ENCODE peak calls at places on chromosome 5, in seven cellular contexts. One of them, this sample, is unnamed.

GRCh38 chr5:132011561-132012384 is at the start of gene ACSL6:
- DNase-seq in HCT116: no peak
- DNase-seq in SK-N-SH: peak; percentile 89
- DNase-seq in HepG2: no peak
- DNase-seq in K562: peak; percentile 83
- DNase-seq in NT2/D1: no peak
- DNase-seq in H1: no peak
- DNase-seq in this sample: no peak

GRCh38 chr5:131459216-131459615 is 175.8 kb downstream of the RAPGEF6 start:
- DNase-seq in SK-N-SH: no peak
- DNase-seq in HCT116: no peak
- DNase-seq in HepG2: no peak
- DNase-seq in H1: no peak
- DNase-seq in K562: no peak
- DNase-seq in NT2/D1: no peak
- DNase-seq in this sample: no peak

GRCh38 chr5:76082790-76083554 is at the start of gene SV2C:
- DNase-seq in SK-N-SH: peak; percentile 89
- DNase-seq in HepG2: no peak
- DNase-seq in HCT116: no peak
- DNase-seq in K562: no peak
- DNase-seq in NT2/D1: no peak
- DNase-seq in H1: no peak
- DNase-seq in this sample: no peak

GRCh38 chr5:168366124-168366523 is 74.7 kb downstream of the WWC1 start:
- DNase-seq in H1: no peak
- DNase-seq in HCT116: no peak
- DNase-seq in HepG2: no peak
- DNase-seq in NT2/D1: no peak
- DNase-seq in SK-N-SH: no peak
- DNase-seq in K562: no peak
- DNase-seq in this sample: no peak

GRCh38 chr5:54669285-54669684 is 151.7 kb downstream of the SNX18 start:
- DNase-seq in HCT116: no peak
- DNase-seq in K562: no peak
- DNase-seq in NT2/D1: no peak
- DNase-seq in SK-N-SH: no peak
- DNase-seq in HepG2: no peak
- DNase-seq in H1: no peak
- DNase-seq in this sample: no peak

GRCh38 chr5:142977363-142978051 is 207.3 kb downstream of the ARHGAP26 start:
- DNase-seq in H1: no peak
- DNase-seq in NT2/D1: no peak
- DNase-seq in SK-N-SH: no peak
- DNase-seq in HepG2: no peak
- DNase-seq in HCT116: no peak
- DNase-seq in K562: no peak
- DNase-seq in this sample: peak; percentile 58

GRCh38 chr5:150605546-150605945 is 34.9 kb upstream of the SYNPO start:
- DNase-seq in HCT116: no peak
- DNase-seq in H1: no peak
- DNase-seq in HepG2: peak; percentile 33
- DNase-seq in K562: no peak
- DNase-seq in NT2/D1: no peak
- DNase-seq in SK-N-SH: no peak
- DNase-seq in this sample: no peak

GRCh38 chr5:75156585-75156984 is 80.1 kb downstream of the ANKRD31 start:
- DNase-seq in HepG2: peak; percentile 15
- DNase-seq in SK-N-SH: no peak
- DNase-seq in H1: no peak
- DNase-seq in NT2/D1: no peak
- DNase-seq in K562: no peak
- DNase-seq in HCT116: no peak
- DNase-seq in this sample: no peak

GRCh38 chr5:179416114-179416730 is 71.0 kb upstream of the ADAMTS2 start:
- DNase-seq in H1: no peak
- DNase-seq in HCT116: no peak
- DNase-seq in NT2/D1: no peak
- DNase-seq in HepG2: no peak
- DNase-seq in SK-N-SH: peak; percentile 10
- DNase-seq in K562: no peak
- DNase-seq in this sample: no peak

GRCh38 chr5:142428036-142428772 is 103.4 kb upstream of the SPRY4 start:
- DNase-seq in K562: no peak
- DNase-seq in H1: no peak
- DNase-seq in SK-N-SH: no peak
- DNase-seq in HCT116: no peak
- DNase-seq in HepG2: no peak
- DNase-seq in NT2/D1: no peak
- DNase-seq in this sample: no peak

GRCh38 chr5:40735609-40736008 is 20.2 kb downstream of the TTC33 start:
- DNase-seq in HCT116: no peak
- DNase-seq in H1: no peak
- DNase-seq in HepG2: no peak
- DNase-seq in K562: no peak
- DNase-seq in SK-N-SH: no peak
- DNase-seq in NT2/D1: no peak
- DNase-seq in this sample: no peak

GRCh38 chr5:23367863-23368262 is 139.5 kb upstream of the PRDM9 start:
- DNase-seq in HepG2: no peak
- DNase-seq in SK-N-SH: no peak
- DNase-seq in HCT116: no peak
- DNase-seq in K562: no peak
- DNase-seq in H1: no peak
- DNase-seq in NT2/D1: no peak
- DNase-seq in this sample: no peak

GRCh38 chr5:1011226-1011631 is 2.6 kb downstream of the NKD2 start:
- DNase-seq in H1: no peak
- DNase-seq in SK-N-SH: peak; percentile 78
- DNase-seq in K562: peak; percentile 87
- DNase-seq in NT2/D1: no peak
- DNase-seq in HCT116: no peak
- DNase-seq in HepG2: peak; percentile 38
- DNase-seq in this sample: no peak

GRCh38 chr5:132750471-132751230 is 3.4 kb downstream of the CCNI2 start:
- DNase-seq in H1: no peak
- DNase-seq in SK-N-SH: peak; percentile 10
- DNase-seq in K562: no peak
- DNase-seq in NT2/D1: no peak
- DNase-seq in HCT116: no peak
- DNase-seq in HepG2: no peak
- DNase-seq in this sample: peak; percentile 55

GRCh38 chr5:59731829-59732228 is 161.7 kb downstream of the PDE4D start:
- DNase-seq in HCT116: no peak
- DNase-seq in K562: no peak
- DNase-seq in SK-N-SH: no peak
- DNase-seq in H1: no peak
- DNase-seq in NT2/D1: no peak
- DNase-seq in HepG2: no peak
- DNase-seq in this sample: no peak

GRCh38 chr5:59729820-59730219 is 163.7 kb downstream of the PDE4D start:
- DNase-seq in NT2/D1: no peak
- DNase-seq in H1: no peak
- DNase-seq in K562: no peak
- DNase-seq in HCT116: no peak
- DNase-seq in SK-N-SH: no peak
- DNase-seq in HepG2: no peak
- DNase-seq in this sample: no peak

GRCh38 chr5:59732301-59732700 is 161.2 kb downstream of the PDE4D start:
- DNase-seq in HCT116: no peak
- DNase-seq in SK-N-SH: no peak
- DNase-seq in HepG2: no peak
- DNase-seq in K562: no peak
- DNase-seq in H1: no peak
- DNase-seq in NT2/D1: no peak
- DNase-seq in this sample: no peak

GRCh38 chr5:59729357-59729756 is 164.2 kb downstream of the PDE4D start:
- DNase-seq in HCT116: no peak
- DNase-seq in NT2/D1: no peak
- DNase-seq in SK-N-SH: no peak
- DNase-seq in H1: no peak
- DNase-seq in HepG2: no peak
- DNase-seq in K562: no peak
- DNase-seq in this sample: no peak

DNA sequence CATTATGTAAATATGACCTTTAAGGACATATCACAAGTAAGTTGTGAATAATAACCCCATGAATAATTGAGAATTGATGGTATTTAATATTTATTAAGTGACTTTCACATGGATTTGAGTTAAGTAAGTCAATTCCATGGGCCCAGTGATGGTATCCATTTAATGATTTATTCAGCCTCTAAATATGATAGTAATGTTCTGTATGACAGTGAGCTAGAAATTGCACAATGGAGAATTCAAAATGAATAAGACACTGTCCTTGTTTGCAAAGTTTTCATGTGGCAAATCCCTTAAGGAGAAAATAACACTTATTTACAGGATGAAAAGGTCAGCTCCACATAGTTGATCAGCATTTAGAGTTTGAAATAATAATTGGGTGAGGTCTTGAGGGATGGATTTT is 160.7 kb downstream of the PDE4D start:
- DNase-seq in K562: no peak
- DNase-seq in HepG2: no peak
- DNase-seq in HCT116: no peak
- DNase-seq in SK-N-SH: no peak
- DNase-seq in NT2/D1: no peak
- DNase-seq in H1: no peak
- DNase-seq in this sample: no peak
- TF ChIP-seq YY1 in K562: no peak
- TF ChIP-seq YY1 in HepG2: no peak
- TF ChIP-seq YY1 in HCT116: no peak
- TF ChIP-seq YY1 in SK-N-SH: no peak
- TF ChIP-seq YY1 in NT2/D1: no peak
- TF ChIP-seq YY1 in H1: no peak
- TF ChIP-seq YY1 in this sample: no peak

DNA sequence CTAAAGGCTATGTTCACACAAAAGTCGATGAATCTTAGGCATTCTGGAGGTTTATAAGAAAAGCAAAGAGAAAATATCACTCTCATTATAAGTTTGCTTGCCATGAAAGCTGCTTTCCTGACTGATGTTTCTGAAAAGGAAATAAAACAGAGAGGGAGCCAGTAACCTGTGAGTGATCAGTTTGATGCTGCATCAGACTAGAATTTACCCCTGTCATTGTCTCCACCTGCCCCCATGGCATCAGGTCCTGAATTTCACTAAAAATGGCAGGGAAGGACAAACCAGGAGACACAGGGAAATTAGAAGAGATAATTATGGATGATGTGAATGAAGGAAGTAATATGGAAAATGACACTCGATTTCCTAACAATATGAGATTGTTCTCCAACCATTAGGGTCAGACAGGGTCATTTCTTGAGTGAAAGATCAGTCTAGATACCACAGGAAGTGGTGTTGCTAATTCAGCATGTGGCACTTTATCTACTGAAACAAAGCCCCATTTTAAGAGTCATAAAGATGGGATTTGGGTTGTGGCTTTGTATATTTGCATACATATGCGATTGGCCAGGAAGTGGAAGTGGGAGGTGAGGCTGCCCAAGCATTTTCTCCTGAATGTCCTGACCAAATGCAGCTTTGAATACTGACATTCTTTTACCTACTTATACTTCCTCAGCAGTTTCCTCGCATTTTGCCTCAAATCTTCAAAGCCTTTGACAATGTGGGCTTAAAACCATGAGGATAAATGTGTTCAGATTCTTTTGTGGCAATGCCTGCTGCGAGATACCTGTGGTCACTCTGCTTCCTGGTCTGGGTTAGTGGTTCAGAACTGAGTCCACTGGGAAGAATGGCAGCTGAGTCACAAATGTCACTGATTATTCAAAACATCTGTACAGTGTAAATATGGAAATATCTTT is 29.7 kb downstream of the MEGF10 start:
- DNase-seq in NT2/D1: no peak
- DNase-seq in K562: no peak
- DNase-seq in HCT116: no peak
- DNase-seq in H1: no peak
- DNase-seq in SK-N-SH: no peak
- DNase-seq in HepG2: no peak
- DNase-seq in this sample: peak; percentile 58
- TF ChIP-seq YY1 in NT2/D1: no peak
- TF ChIP-seq YY1 in K562: no peak
- TF ChIP-seq YY1 in HCT116: no peak
- TF ChIP-seq YY1 in H1: no peak
- TF ChIP-seq YY1 in SK-N-SH: no peak
- TF ChIP-seq YY1 in HepG2: no peak
- TF ChIP-seq YY1 in this sample: no peak

DNA sequence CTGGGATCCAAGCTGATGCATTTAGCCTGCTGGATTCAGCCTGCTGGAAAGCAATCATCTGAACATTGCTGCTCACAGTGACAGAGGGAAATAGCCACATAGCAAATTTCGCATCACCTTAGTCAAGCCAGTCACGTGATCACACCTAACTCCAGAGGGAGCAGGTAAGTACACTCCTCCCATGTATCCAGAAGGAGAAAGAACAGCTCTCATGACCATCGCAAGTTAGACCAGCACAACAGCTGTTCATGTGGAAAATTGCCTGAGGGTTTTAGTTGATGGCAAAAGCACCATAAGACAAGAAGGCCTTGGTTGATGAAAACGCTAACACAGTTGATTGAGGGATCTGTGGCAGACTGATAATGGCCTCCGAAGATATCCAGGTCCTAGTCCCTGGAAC is 34.2 kb upstream of the MYO10 start:
- DNase-seq in HCT116: no peak
- DNase-seq in SK-N-SH: no peak
- DNase-seq in HepG2: no peak
- DNase-seq in K562: no peak
- DNase-seq in NT2/D1: no peak
- DNase-seq in H1: no peak
- DNase-seq in this sample: no peak
- TF ChIP-seq YY1 in HCT116: no peak
- TF ChIP-seq YY1 in SK-N-SH: no peak
- TF ChIP-seq YY1 in HepG2: no peak
- TF ChIP-seq YY1 in K562: no peak
- TF ChIP-seq YY1 in NT2/D1: no peak
- TF ChIP-seq YY1 in H1: no peak
- TF ChIP-seq YY1 in this sample: no peak

DNA sequence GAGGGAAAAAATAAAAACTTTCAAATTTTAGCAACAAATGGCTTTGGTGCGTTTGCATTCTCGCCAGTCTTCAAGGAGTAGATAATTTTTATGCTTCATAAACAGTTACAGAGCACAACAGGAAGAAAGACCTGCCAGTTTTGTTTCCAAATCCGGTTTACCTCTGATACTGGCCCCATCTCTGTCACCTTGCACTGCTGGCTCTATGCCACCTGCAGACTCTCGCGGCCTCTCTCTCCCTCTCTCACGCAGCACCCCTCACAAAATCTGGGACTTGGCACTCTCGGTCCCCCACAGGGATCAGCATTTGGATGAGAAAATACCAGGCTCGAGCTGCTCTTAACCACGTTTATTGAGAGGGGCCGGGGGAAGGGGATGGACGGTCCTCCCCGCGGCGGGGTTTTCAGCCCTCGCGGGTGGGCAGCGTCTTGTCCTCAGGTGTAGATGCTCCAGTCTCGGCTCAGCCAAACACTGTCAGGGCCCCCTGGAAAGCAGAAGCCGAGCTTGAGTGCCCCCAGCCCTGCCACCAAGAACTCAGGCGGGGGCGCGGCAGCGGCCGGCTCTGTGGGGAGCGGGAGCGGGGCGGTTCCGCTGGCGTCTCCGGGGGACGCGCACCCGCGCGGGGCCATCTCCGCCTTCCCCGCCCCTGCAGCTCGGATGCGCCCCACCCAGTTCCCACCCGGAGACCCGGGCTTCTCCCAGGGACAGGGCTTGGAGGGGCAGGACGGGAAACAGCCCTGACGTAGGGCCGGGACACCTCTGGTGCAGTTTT is 1.3 kb downstream of the SCGB3A1 start:
- DNase-seq in K562: no peak
- DNase-seq in SK-N-SH: peak; percentile 38
- DNase-seq in HCT116: no peak
- DNase-seq in NT2/D1: no peak
- DNase-seq in HepG2: no peak
- DNase-seq in H1: no peak
- DNase-seq in this sample: no peak
- TF ChIP-seq YY1 in K562: no peak
- TF ChIP-seq YY1 in SK-N-SH: no peak
- TF ChIP-seq YY1 in HCT116: no peak
- TF ChIP-seq YY1 in NT2/D1: no peak
- TF ChIP-seq YY1 in HepG2: no peak
- TF ChIP-seq YY1 in H1: no peak
- TF ChIP-seq YY1 in this sample: no peak